ENCODE peak calls at places on chromosome 11, in eight cellular contexts. N is HS-27A; V is NCI-H1048; Z is RKO; S is HT1080; O is amniotic stem cell; L is T-helper 2 cell; W is activated CD4-positive, alpha-beta T cell treated with anti-CD3 and anti-CD28 coated beads, Interleukin-2, amount 50 U/mL, for 48 hours. F is an unnamed sample.

GRCh38 chr11:16809901-16810668 is 71.6 kb downstream of the C11orf58 start:
- DNase-seq in N (no peak), V (no peak), Z (peak; percentile 20), S (peak; percentile 71), O (no peak), L (no peak), W (no peak), F (no peak)

GRCh38 chr11:35539781-35540281 is 14.4 kb upstream of the PAMR1 start:
- DNase-seq in N (no peak), V (no peak), Z (no peak), S (peak; percentile 27), O (no peak), L (no peak), W (no peak), F (no peak)

GRCh38 chr11:119584193-119585037 is 144.6 kb downstream of the NECTIN1 start:
- DNase-seq in N (peak; percentile 57), V (no peak), Z (peak; percentile 35), S (peak; percentile 79), O (no peak), L (no peak), W (peak; percentile 9), F (no peak)

GRCh38 chr11:11074686-11075370 is 217.0 kb upstream of the ZBED5 start:
- DNase-seq in N (no peak), V (no peak), Z (no peak), S (no peak), O (no peak), L (no peak), W (no peak), F (no peak)

GRCh38 chr11:13329670-13330401 is 52.2 kb downstream of the BMAL1 start:
- DNase-seq in N (no peak), V (no peak), Z (peak; percentile 9), S (peak; percentile 57), O (no peak), L (no peak), W (no peak), F (no peak)

GRCh38 chr11:36534276-36534675 is 24.2 kb upstream of the TRAF6 start:
- DNase-seq in N (no peak), V (no peak), Z (no peak), S (no peak), O (no peak), L (no peak), W (no peak), F (no peak)

GRCh38 chr11:59859695-59860094 is 6.6 kb downstream of the TCN1 start:
- DNase-seq in N (no peak), V (no peak), Z (no peak), S (no peak), O (no peak), L (no peak), W (no peak), F (no peak)

GRCh38 chr11:126432525-126432924 is 77.0 kb downstream of the ST3GAL4 start:
- DNase-seq in N (no peak), V (no peak), Z (no peak), S (no peak), O (no peak), L (no peak), W (no peak), F (no peak)

GRCh38 chr11:71326328-71326940 is 74.1 kb upstream of the SHANK2 start:
- DNase-seq in N (no peak), V (no peak), Z (no peak), S (no peak), O (no peak), L (no peak), W (no peak), F (no peak)

GRCh38 chr11:68043349-68044144 is 4.7 kb downstream of the TCIRG1 start:
- DNase-seq in N (no peak), V (no peak), Z (no peak), S (no peak), O (no peak), L (no peak), W (no peak), F (no peak)

GRCh38 chr11:57792870-57793269 is 31.3 kb downstream of the CTNND1 start:
- DNase-seq in N (no peak), V (no peak), Z (no peak), S (peak; percentile 52), O (no peak), L (peak; percentile 9), W (no peak), F (no peak)

GRCh38 chr11:99781074-99781473 is 760.3 kb downstream of the CNTN5 start:
- DNase-seq in N (no peak), V (no peak), Z (no peak), S (no peak), O (no peak), L (no peak), W (no peak), F (no peak)

GRCh38 chr11:71446942-71447688 is 1.1 kb downstream of the DHCR7 start:
- DNase-seq in N (no peak), V (no peak), Z (peak; percentile 54), S (peak; percentile 6), O (no peak), L (no peak), W (no peak), F (no peak)

GRCh38 chr11:1531961-1532586 is 40.0 kb downstream of the DUSP8 start:
- DNase-seq in N (no peak), V (no peak), Z (no peak), S (no peak), O (no peak), L (no peak), W (no peak), F (no peak)

GRCh38 chr11:3146612-3147256 is 18.4 kb downstream of the OSBPL5 start:
- DNase-seq in N (no peak), V (no peak), Z (no peak), S (peak; percentile 54), O (peak; percentile 48), L (no peak), W (no peak), F (no peak)

GRCh38 chr11:72758690-72759389 is 6.6 kb upstream of the ARAP1 start:
- DNase-seq in N (no peak), V (no peak), Z (no peak), S (peak; percentile 91), O (no peak), L (no peak), W (no peak), F (no peak)

GRCh38 chr11:9265211-9266131 is at the start of gene DENND5A:
- DNase-seq in N (peak; percentile 40), V (peak; percentile 47), Z (peak; percentile 86), S (peak; percentile 81), O (peak; percentile 81), L (peak; percentile 19), W (peak; percentile 69), F (peak; percentile 61)

GRCh38 chr11:67486481-67487195 is 3.8 kb downstream of the AIP start:
- DNase-seq in N (no peak), V (no peak), Z (no peak), S (no peak), O (no peak), L (peak; percentile 33), W (peak; percentile 76), F (no peak)

GRCh38 chr11:22785251-22785650 is 44.4 kb downstream of the SVIP start:
- DNase-seq in N (no peak), V (no peak), Z (peak; percentile 52), S (peak; percentile 72), O (no peak), L (no peak), W (no peak), F (no peak)

GRCh38 chr11:62853279-62853965 is 14.0 kb upstream of the WDR74 start:
- DNase-seq in N (no peak), V (no peak), Z (peak; percentile 69), S (no peak), O (no peak), L (peak; percentile 35), W (peak; percentile 30), F (no peak)

GRCh38 chr11:64694821-64695365 is 28.1 kb downstream of the NRXN2 start:
- DNase-seq in N (no peak), V (no peak), Z (no peak), S (no peak), O (no peak), L (no peak), W (no peak), F (no peak)

GRCh38 chr11:12628322-12628721 is 45.9 kb upstream of the TEAD1 start:
- DNase-seq in N (no peak), V (no peak), Z (no peak), S (no peak), O (no peak), L (no peak), W (no peak), F (no peak)

GRCh38 chr11:614583-615452 is 932 bp downstream of the IRF7 start:
- DNase-seq in N (no peak), V (no peak), Z (peak; percentile 25), S (no peak), O (no peak), L (no peak), W (no peak), F (no peak)

GRCh38 chr11:20363500-20364411 is at the start of gene HTATIP2:
- DNase-seq in N (no peak), V (no peak), Z (peak; percentile 64), S (no peak), O (no peak), L (peak; percentile 65), W (peak; percentile 80), F (peak; percentile 57)

GRCh38 chr11:111512296-111513239 is at the start of gene BTG4:
- DNase-seq in N (no peak), V (no peak), Z (no peak), S (no peak), O (no peak), L (no peak), W (peak; percentile 39), F (no peak)

GRCh38 chr11:59999732-60000131 is 17.2 kb upstream of the OOSP4B start:
- DNase-seq in N (no peak), V (no peak), Z (no peak), S (no peak), O (no peak), L (no peak), W (no peak), F (no peak)

GRCh38 chr11:72333657-72334056 is 89.7 kb upstream of the PHOX2A start:
- DNase-seq in N (no peak), V (no peak), Z (no peak), S (no peak), O (no peak), L (no peak), W (peak; percentile 31), F (no peak)

GRCh38 chr11:29166306-29166705 is 850.5 kb downstream of the KCNA4 start:
- DNase-seq in N (no peak), V (no peak), Z (no peak), S (no peak), O (no peak), L (no peak), W (no peak), F (no peak)